ENCODE peak calls at places on chromosomes 5 and 9, in six cellular contexts. H is activated T-helper 1 cell treated with anti-CD3 and anti-CD28 coated beads, Interleukin-2, amount 50 U/mL, for 16 hours; R is left ventricle myocardium inferior; O is non-pigmented ciliary epithelial cell; S is T-helper 9 cell; K is SW 1271. Z is an unnamed sample.

GRCh38 chr5:176843673-176844072 is 33.3 kb downstream of the UNC5A start:
- DNase-seq in H (no peak), R (no peak), O (no peak), S (no peak), K (no peak), Z (no peak)

GRCh38 chr5:172276214-172276613 is 7.3 kb downstream of the UBTD2 start:
- DNase-seq in H (no peak), R (no peak), O (no peak), S (no peak), K (no peak), Z (no peak)

GRCh38 chr5:158140120-158140778 is 281.3 kb upstream of the CLINT1 start:
- DNase-seq in H (no peak), R (peak), O (no peak), S (no peak), K (no peak), Z (no peak)

GRCh38 chr5:39829479-39829878 is 404.7 kb upstream of the DAB2 start:
- DNase-seq in H (no peak), R (no peak), O (no peak), S (no peak), K (no peak), Z (no peak)

GRCh38 chr5:98333921-98334320 is 439.5 kb upstream of the RGMB start:
- DNase-seq in H (no peak), R (no peak), O (no peak), S (no peak), K (no peak), Z (no peak)

GRCh38 chr5:68440666-68441065 is 225.1 kb downstream of the PIK3R1 start:
- DNase-seq in H (no peak), R (no peak), O (no peak), S (no peak), K (no peak), Z (no peak)

GRCh38 chr9:16328349-16328748 is 542.1 kb downstream of the BNC2 start:
- DNase-seq in H (no peak), R (no peak), O (no peak), S (no peak), K (no peak), Z (no peak)

GRCh38 chr5:85320495-85320894 is 935.8 kb upstream of the EDIL3 start:
- DNase-seq in H (no peak), R (no peak), O (no peak), S (no peak), K (no peak), Z (no peak)

GRCh38 chr5:139752506-139753350 is 42.9 kb upstream of the PSD2 start:
- DNase-seq in H (no peak), R (no peak), O (no peak), S (no peak), K (no peak), Z (no peak)

GRCh38 chr9:131524578-131525315 is 6.3 kb downstream of the UCK1 start:
- DNase-seq in H (no peak), R (no peak), O (no peak), S (no peak), K (no peak), Z (no peak)

GRCh38 chr5:34648522-34649158 is 7.5 kb upstream of the RAI14 start:
- DNase-seq in H (no peak), R (no peak), O (no peak), S (no peak), K (no peak), Z (no peak)

GRCh38 chr9:18982246-18982589 is 50.8 kb downstream of the SAXO1 start:
- DNase-seq in H (no peak), R (no peak), O (no peak), S (no peak), K (no peak), Z (no peak)

GRCh38 chr5:103472820-103473219 is 89.8 kb downstream of the NUDT12 start:
- DNase-seq in H (no peak), R (no peak), O (no peak), S (no peak), K (no peak), Z (no peak)

GRCh38 chr9:86644315-86645034 is 290.3 kb upstream of the TUT7 start:
- DNase-seq in H (no peak), R (no peak), O (no peak), S (no peak), K (no peak), Z (no peak)

GRCh38 chr9:99253772-99254431 is 31.8 kb downstream of the SEC61B start:
- DNase-seq in H (no peak), R (no peak), O (no peak), S (no peak), K (no peak), Z (no peak)

GRCh38 chr9:468766-469496 is 254.3 kb downstream of the DOCK8 start:
- DNase-seq in H (no peak), R (no peak), O (no peak), S (no peak), K (no peak), Z (no peak)

GRCh38 chr9:137454506-137455360 is 4.4 kb downstream of the NSMF start:
- DNase-seq in H (no peak), R (peak), O (no peak), S (peak), K (no peak), Z (no peak)

GRCh38 chr9:113548221-113549041 is 84.9 kb downstream of the RGS3 start:
- DNase-seq in H (no peak), R (peak), O (no peak), S (no peak), K (no peak), Z (no peak)

GRCh38 chr5:179905144-179905526 is 2.6 kb downstream of the TBC1D9B start:
- DNase-seq in H (no peak), R (no peak), O (no peak), S (no peak), K (no peak), Z (no peak)

GRCh38 chr5:153276151-153276550 is 214.3 kb upstream of the GRIA1 start:
- DNase-seq in H (no peak), R (no peak), O (no peak), S (no peak), K (no peak), Z (no peak)

GRCh38 chr5:177553671-177554429 is 513 bp downstream of the FAM193B start:
- DNase-seq in H (peak), R (peak), O (no peak), S (peak), K (no peak), Z (peak)

GRCh38 chr9:98251554-98251953 is 3.9 kb downstream of the TBC1D2 start:
- DNase-seq in H (no peak), R (no peak), O (peak), S (no peak), K (peak), Z (no peak)

GRCh38 chr9:89635007-89635742 is 30.4 kb downstream of the GADD45G start:
- DNase-seq in H (no peak), R (no peak), O (peak), S (no peak), K (no peak), Z (no peak)

GRCh38 chr5:127909821-127910220 is 173.7 kb upstream of the SLC12A2 start:
- DNase-seq in H (no peak), R (no peak), O (no peak), S (no peak), K (no peak), Z (no peak)

GRCh38 chr9:125447202-125447802 is 185.7 kb downstream of the GAPVD1 start:
- DNase-seq in H (no peak), R (no peak), O (no peak), S (no peak), K (no peak), Z (no peak)

GRCh38 chr9:75962186-75963036 is 71.9 kb downstream of the PCSK5 start:
- DNase-seq in H (no peak), R (peak), O (no peak), S (no peak), K (no peak), Z (no peak)

GRCh38 chr9:14515564-14516198 is 177.6 kb downstream of the ZDHHC21 start:
- DNase-seq in H (no peak), R (no peak), O (no peak), S (no peak), K (no peak), Z (no peak)

GRCh38 chr9:36772449-36773370 is 200.0 kb downstream of the MELK start:
- DNase-seq in H (no peak), R (no peak), O (no peak), S (no peak), K (no peak), Z (no peak)

GRCh38 chr5:74631088-74631960 is 9.2 kb downstream of the ENC1 start:
- DNase-seq in H (no peak), R (no peak), O (peak), S (no peak), K (no peak), Z (no peak)

GRCh38 chr5:108615216-108615615 is 132.5 kb upstream of the FER start:
- DNase-seq in H (no peak), R (no peak), O (no peak), S (no peak), K (no peak), Z (no peak)

GRCh38 chr9:97315550-97315949 is 8.1 kb downstream of the CCDC180 start:
- DNase-seq in H (no peak), R (no peak), O (no peak), S (no peak), K (no peak), Z (no peak)

GRCh38 chr9:124471761-124472160 is 21.5 kb downstream of the ADGRD2 start:
- DNase-seq in H (no peak), R (no peak), O (no peak), S (no peak), K (no peak), Z (no peak)

GRCh38 chr9:23603311-23603710 is 222.7 kb downstream of the ELAVL2 start:
- DNase-seq in H (no peak), R (no peak), O (no peak), S (no peak), K (no peak), Z (no peak)